ENCODE peak calls at places on chromosomes 6 and 20, in eight cellular contexts. R is HuH-7.5; K is lung; J is endothelial cell; U is MCF 10A; D is substantia nigra; W is foreskin fibroblast; Z is stimulated activated CD4-positive, alpha-beta T cell treated with anti-CD3 and anti-CD28 coated beads, Interleukin-15, amount 100 ng/mL, for 1 hour. V is an unnamed sample.
A peak's percentile ranks its signal among the peaks of the same experiment; 100 is the strongest.

GRCh38 chr6:51511081-51511480 is 576.3 kb downstream of the PKHD1 start:
- DNase-seq in R (no peak), K (no peak), J (no peak), U (no peak), D (no peak), W (no peak), Z (no peak), V (no peak)

GRCh38 chr6:51396583-51396982 is 577.9 kb downstream of the TFAP2B start:
- DNase-seq in R (no peak), K (no peak), J (no peak), U (no peak), D (no peak), W (no peak), Z (no peak), V (peak; percentile 14)

GRCh38 chr6:119065382-119065781 is 13.1 kb downstream of the FAM184A start:
- DNase-seq in R (no peak), K (no peak), J (no peak), U (no peak), D (no peak), W (no peak), Z (no peak), V (no peak)

GRCh38 chr20:40754372-40754943 is 65.4 kb upstream of the MAFB start:
- DNase-seq in R (no peak), K (no peak), J (no peak), U (no peak), D (no peak), W (peak; percentile 79), Z (no peak), V (no peak)

GRCh38 chr20:49252556-49253350 is 25.1 kb downstream of the ZNFX1 start:
- DNase-seq in R (no peak), K (no peak), J (no peak), U (no peak), D (no peak), W (no peak), Z (no peak), V (peak; percentile 1)

GRCh38 chr6:11607381-11607780 is 69.8 kb downstream of the TMEM170B start:
- DNase-seq in R (no peak), K (no peak), J (no peak), U (no peak), D (no peak), W (no peak), Z (no peak), V (no peak)

GRCh38 chr20:38875170-38875993 is 50.8 kb upstream of the FAM83D start:
- DNase-seq in R (no peak), K (no peak), J (peak; percentile 63), U (no peak), D (no peak), W (no peak), Z (no peak), V (no peak)

GRCh38 chr20:38617011-38617829 is 15.6 kb downstream of the ARHGAP40 start:
- DNase-seq in R (no peak), K (no peak), J (no peak), U (peak; percentile 49), D (no peak), W (peak; percentile 26), Z (no peak), V (no peak)

GRCh38 chr20:10670521-10671220 is 3.1 kb downstream of the JAG1 start:
- DNase-seq in R (peak; percentile 68), K (no peak), J (no peak), U (no peak), D (no peak), W (no peak), Z (no peak), V (no peak)

GRCh38 chr6:11575408-11576033 is 38.0 kb downstream of the TMEM170B start:
- DNase-seq in R (peak; percentile 16), K (peak; percentile 72), J (peak; percentile 55), U (peak; percentile 86), D (peak; percentile 4), W (peak; percentile 88), Z (peak; percentile 6), V (peak; percentile 70)

GRCh38 chr6:159075506-159076100 is 30.8 kb upstream of the TAGAP start:
- DNase-seq in R (no peak), K (no peak), J (no peak), U (peak; percentile 16), D (no peak), W (no peak), Z (no peak), V (peak; percentile 23)

GRCh38 chr20:35004749-35005462 is 49.2 kb downstream of the MYH7B start:
- DNase-seq in R (no peak), K (no peak), J (no peak), U (no peak), D (no peak), W (no peak), Z (no peak), V (no peak)

GRCh38 chr6:145813285-145814034 is 1.1 kb downstream of the FBXO30 start:
- DNase-seq in R (no peak), K (no peak), J (no peak), U (peak; percentile 61), D (no peak), W (peak; percentile 79), Z (no peak), V (no peak)

GRCh38 chr6:86087954-86088353 is 445.3 kb upstream of the SYNCRIP start:
- DNase-seq in R (no peak), K (no peak), J (no peak), U (no peak), D (no peak), W (no peak), Z (no peak), V (no peak)

GRCh38 chr6:113421997-113422396 is 435.1 kb upstream of the MARCKS start:
- DNase-seq in R (no peak), K (no peak), J (no peak), U (no peak), D (no peak), W (no peak), Z (no peak), V (no peak)

GRCh38 chr20:371755-372542 is 8.6 kb upstream of the TRIB3 start:
- DNase-seq in R (peak; percentile 85), K (peak; percentile 92), J (peak; percentile 41), U (peak; percentile 100), D (no peak), W (peak; percentile 98), Z (no peak), V (no peak)

GRCh38 chr6:6915813-6916547 is 191.8 kb upstream of the RREB1 start:
- DNase-seq in R (no peak), K (peak; percentile 60), J (no peak), U (peak; percentile 77), D (no peak), W (peak; percentile 64), Z (no peak), V (no peak)

GRCh38 chr6:1610497-1611321 is 994 bp downstream of the FOXC1 start:
- DNase-seq in R (no peak), K (no peak), J (peak; percentile 39), U (peak; percentile 43), D (no peak), W (peak; percentile 59), Z (no peak), V (peak; percentile 68)

GRCh38 chr20:3203315-3204123 is 963 bp downstream of the DDRGK1 start:
- DNase-seq in R (no peak), K (peak; percentile 41), J (no peak), U (peak; percentile 32), D (no peak), W (peak; percentile 43), Z (no peak), V (peak; percentile 87)

V was measured in NCI-H69.